ENCODE peak calls at places on chromosome 5, in nine cellular contexts. Y, D, B, L, K, N, J, M and H are unnamed samples.

GRCh38 chr5:20305463-20305862 is 317.5 kb upstream of the CDH18 start:
- DNase-seq in Y (no peak), D (no peak), B (no peak), L (no peak), K (no peak), N (no peak), J (no peak), M (no peak), H (no peak)

GRCh38 chr5:94403483-94403882 is 214.9 kb downstream of the KIAA0825 start:
- DNase-seq in Y (no peak), D (no peak), B (no peak), L (no peak), K (peak; percentile 60), N (no peak), J (no peak), M (no peak), H (no peak)

GRCh38 chr5:93601433-93602175 is 18.6 kb downstream of the NR2F1 start:
- DNase-seq in Y (no peak), D (no peak), B (no peak), L (no peak), K (no peak), N (no peak), J (no peak), M (peak; percentile 91), H (no peak)

GRCh38 chr5:146103594-146103993 is 1.8 kb downstream of the PLAC8L1 start:
- DNase-seq in Y (no peak), D (no peak), B (no peak), L (no peak), K (no peak), N (no peak), J (no peak), M (no peak), H (no peak)

GRCh38 chr5:149730620-149731331 is 666 bp downstream of the PPARGC1B start:
- DNase-seq in Y (no peak), D (peak; percentile 55), B (peak; percentile 54), L (peak; percentile 31), K (peak; percentile 24), N (peak; percentile 75), J (peak; percentile 75), M (no peak), H (peak; percentile 68)

GRCh38 chr5:153968761-153969562 is 69.7 kb downstream of the FAM114A2 start:
- DNase-seq in Y (no peak), D (no peak), B (no peak), L (no peak), K (no peak), N (no peak), J (no peak), M (no peak), H (no peak)

GRCh38 chr5:51829226-51829625 is 446.0 kb downstream of the ISL1 start:
- DNase-seq in Y (no peak), D (no peak), B (no peak), L (no peak), K (no peak), N (no peak), J (no peak), M (no peak), H (no peak)

GRCh38 chr5:62043289-62044274 is 262.4 kb upstream of the KIF2A start:
- DNase-seq in Y (no peak), D (no peak), B (no peak), L (no peak), K (no peak), N (no peak), J (no peak), M (no peak), H (no peak)

DNA sequence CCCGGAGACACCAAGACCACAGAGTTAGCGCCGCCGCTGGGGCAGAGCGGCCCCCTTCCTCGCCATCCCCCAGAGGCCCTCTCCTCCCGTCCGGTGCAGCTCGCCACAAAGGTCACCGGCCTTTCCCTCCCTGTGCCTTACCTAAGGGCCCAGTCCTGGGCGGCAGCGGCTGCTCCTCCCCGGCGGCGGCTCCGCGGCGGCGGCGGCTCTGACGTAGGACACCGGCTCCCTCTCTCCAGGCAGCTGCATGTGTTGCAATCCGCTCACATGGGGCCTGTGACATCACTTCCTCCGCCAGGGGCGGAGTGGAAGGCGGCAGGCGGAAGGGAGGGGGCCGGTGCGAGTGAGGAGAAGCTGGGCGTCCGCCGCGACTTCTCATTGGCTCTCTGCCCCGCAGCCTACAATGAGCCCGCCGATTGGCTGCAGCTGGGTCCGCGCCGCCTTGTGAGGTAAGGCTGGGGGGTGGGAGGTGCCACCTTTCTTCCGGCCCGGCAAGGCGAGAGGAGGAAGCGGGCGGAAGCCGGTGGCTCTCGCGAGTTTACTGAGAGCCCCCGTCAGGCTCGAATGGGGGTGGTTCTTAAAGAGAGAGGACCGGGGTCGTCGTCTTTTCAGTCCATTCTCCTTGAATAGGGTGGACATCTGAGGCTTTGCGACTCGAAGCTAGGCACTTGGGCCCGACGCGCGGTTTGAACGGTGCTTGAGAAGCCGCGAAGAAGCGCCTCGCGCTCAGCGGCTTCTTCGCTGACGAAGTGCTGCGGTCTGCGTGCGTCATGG is at the start of gene ETF1:
- DNase-seq in Y (peak; percentile 100), D (peak; percentile 100), B (peak; percentile 100), L (peak; percentile 100), K (peak; percentile 100), N (peak; percentile 100), J (peak; percentile 99), M (peak; percentile 99), H (peak; percentile 100)
- TF ChIP-seq POLR2A in Y (peak; percentile 99), D (peak; percentile 100), B (peak; percentile 99), L (no peak), K (peak; percentile 99), N (peak; percentile 97), J (peak; percentile 94), M (peak; percentile 92), H (peak; percentile 99)

GRCh38 chr5:77995793-77996409 is 219.8 kb upstream of the TBCA start:
- DNase-seq in Y (no peak), D (no peak), B (no peak), L (no peak), K (no peak), N (no peak), J (no peak), M (no peak), H (no peak)
- H3K4me1 ChIP-seq in Y (no peaks in the 10 kb centered on the region), D (no peaks in the 10 kb centered on the region), B (no peaks in the 10 kb centered on the region), L (no peaks in the 10 kb centered on the region), K (no peaks in the 10 kb centered on the region), N (no peaks in the 10 kb centered on the region), J (no peaks in the 10 kb centered on the region), M (no peaks in the 10 kb centered on the region), H (peaks cover 3% of the 10 kb centered on the region)

GRCh38 chr5:4879693-4880303 is 260.3 kb upstream of the ADAMTS16 start:
- DNase-seq in Y (peak; percentile 80), D (peak; percentile 90), B (peak; percentile 25), L (peak; percentile 9), K (peak; percentile 70), N (peak; percentile 80), J (peak; percentile 75), M (peak; percentile 47), H (peak; percentile 70)
- H3K36me3 ChIP-seq in Y (no peaks in the 10 kb centered on the region), D (no peaks in the 10 kb centered on the region), B (no peaks in the 10 kb centered on the region), L (no peaks in the 10 kb centered on the region), K (no peaks in the 10 kb centered on the region), N (no peaks in the 10 kb centered on the region), J (no peaks in the 10 kb centered on the region), M (no peaks in the 10 kb centered on the region), H (no peaks in the 10 kb centered on the region)

GRCh38 chr5:158175664-158176507 is 316.9 kb upstream of the CLINT1 start:
- DNase-seq in Y (no peak), D (peak; percentile 48), B (no peak), L (peak; percentile 43), K (peak; percentile 61), N (no peak), J (no peak), M (no peak), H (peak; percentile 77)

GRCh38 chr5:158170060-158170459 is 311.1 kb upstream of the CLINT1 start:
- DNase-seq in Y (no peak), D (no peak), B (no peak), L (no peak), K (no peak), N (no peak), J (no peak), M (no peak), H (peak; percentile 66)

GRCh38 chr5:158170534-158170933 is 311.6 kb upstream of the CLINT1 start:
- DNase-seq in Y (no peak), D (no peak), B (no peak), L (no peak), K (no peak), N (no peak), J (no peak), M (no peak), H (peak; percentile 38)

GRCh38 chr5:158174918-158175663 is 316.1 kb upstream of the CLINT1 start:
- DNase-seq in Y (no peak), D (peak; percentile 83), B (peak; percentile 76), L (peak; percentile 72), K (peak; percentile 55), N (peak; percentile 73), J (peak; percentile 61), M (peak; percentile 56), H (peak; percentile 77)

GRCh38 chr5:158172005-158172404 is 313.1 kb upstream of the CLINT1 start:
- DNase-seq in Y (no peak), D (no peak), B (no peak), L (no peak), K (no peak), N (no peak), J (no peak), M (no peak), H (no peak)
- TF ChIP-seq POLR2A in Y (no peak), D (no peak), B (no peak), L (no peak), K (no peak), N (no peak), J (no peak), M (no peak), H (no peak)

DNA sequence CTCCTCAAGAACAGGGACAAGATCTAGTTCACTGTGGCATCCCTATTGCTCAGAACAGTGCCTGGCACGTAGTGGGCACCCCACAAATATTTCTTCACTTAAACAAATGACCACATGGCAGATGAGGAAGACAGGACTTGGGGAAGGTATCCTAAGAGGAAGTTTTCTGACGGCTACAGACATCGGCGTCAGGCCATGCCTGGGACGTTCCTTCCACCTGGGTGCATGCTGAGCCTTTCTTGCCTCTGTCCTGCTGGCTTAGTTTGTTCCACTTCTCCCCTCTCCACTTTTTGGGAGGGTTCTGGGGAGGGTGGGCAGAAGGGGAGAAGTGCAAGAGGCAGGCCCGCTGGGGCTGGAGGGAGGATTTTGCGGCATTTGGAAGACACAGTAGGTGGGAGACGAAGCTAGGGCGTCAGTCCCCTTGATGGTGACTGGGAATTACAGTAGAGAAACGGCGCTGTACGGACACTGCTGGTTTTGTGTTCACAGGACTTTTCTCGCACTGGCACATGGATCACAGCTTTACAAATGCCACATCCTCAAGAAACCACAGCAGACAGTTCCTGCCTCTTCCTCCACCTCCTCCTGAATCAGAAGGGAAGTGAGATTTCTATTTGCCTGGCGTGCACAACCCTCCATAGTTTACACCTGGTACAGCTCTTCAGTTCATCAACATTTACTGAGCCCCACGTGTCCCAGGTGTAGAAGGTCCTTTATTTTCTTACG is 60.4 kb downstream of the NEURL1B start:
- DNase-seq in Y (no peak), D (peak; percentile 31), B (no peak), L (no peak), K (no peak), N (no peak), J (no peak), M (no peak), H (no peak)
- H3K4me1 ChIP-seq in Y (no peaks in the 10 kb centered on the region), D (peaks cover 11% of the 10 kb centered on the region), B (no peaks in the 10 kb centered on the region), L (peaks cover 5% of the 10 kb centered on the region), K (peaks cover 7% of the 10 kb centered on the region), N (peaks cover 37% of the 10 kb centered on the region), J (peaks cover 6% of the 10 kb centered on the region), M (peaks cover 2% of the 10 kb centered on the region), H (peaks cover 20% of the 10 kb centered on the region)

GRCh38 chr5:881551-881935 is 11.1 kb downstream of the BRD9 start:
- DNase-seq in Y (no peak), D (no peak), B (no peak), L (no peak), K (no peak), N (peak; percentile 43), J (no peak), M (no peak), H (no peak)
- H3K36me3 ChIP-seq in Y (peaks cover 17% of the 10 kb centered on the region), D (no peaks in the 10 kb centered on the region), B (no peaks in the 10 kb centered on the region), L (peaks cover 25% of the 10 kb centered on the region), K (peaks cover 37% of the 10 kb centered on the region), N (peaks cover 77% of the 10 kb centered on the region), J (peaks cover 79% of the 10 kb centered on the region), M (peaks cover 73% of the 10 kb centered on the region), H (peaks cover 40% of the 10 kb centered on the region)